ENCODE peak calls at places on chromosomes 16 and 17, in four cellular contexts. N is HCT116, V is endothelial cell of umbilical vein, B is left kidney. K is an unnamed sample.

GRCh38 chr16:88965411-88965810 is 11.6 kb downstream of the CBFA2T3 start:
- DNase-seq in B (no peak), N (no peak), V (no peak), K (no peak)

GRCh38 chr17:65984299-65984698 is 207.6 kb downstream of the CEP112 start:
- DNase-seq in B (no peak), V (no peak), N (no peak), K (no peak)

GRCh38 chr17:44741316-44741715 is 17.5 kb upstream of the ADAM11 start:
- DNase-seq in N (no peak), V (no peak), B (no peak), K (no peak)

GRCh38 chr16:74601131-74601871 is 5.6 kb downstream of the GLG1 start:
- DNase-seq in N (no peak), B (no peak), V (peak; percentile 13), K (peak; percentile 61)

GRCh38 chr17:30323895-30324319 is 9.9 kb downstream of the TMIGD1 start:
- DNase-seq in N (peak; percentile 35), B (no peak), V (peak; percentile 40), K (peak; percentile 12)

GRCh38 chr17:18026408-18026776 is 12.6 kb downstream of the ATPAF2 start:
- DNase-seq in N (no peak), V (peak; percentile 29), B (no peak), K (no peak)

GRCh38 chr17:72706396-72706981 is 386.0 kb downstream of the SLC39A11 start:
- DNase-seq in V (no peak), N (no peak), B (peak; percentile 18), K (no peak)

GRCh38 chr16:88614818-88615580 is 23.4 kb upstream of the IL17C start:
- DNase-seq in N (no peak), V (no peak), B (no peak), K (no peak)

GRCh38 chr16:1063728-1064127 is 8.8 kb upstream of the SSTR5 start:
- DNase-seq in V (no peak), N (no peak), B (no peak), K (no peak)

GRCh38 chr16:75379911-75380847 is 53.1 kb downstream of the CFDP1 start:
- DNase-seq in N (no peak), B (no peak), V (peak; percentile 17), K (peak; percentile 19)

GRCh38 chr17:45432405-45433113 is at the start of gene ARHGAP27:
- DNase-seq in N (no peak), V (peak; percentile 41), B (peak; percentile 58), K (no peak)

GRCh38 chr17:44536090-44536960 is 21.0 kb upstream of the FZD2 start:
- DNase-seq in V (peak; percentile 56), B (peak; percentile 69), N (no peak), K (no peak)

GRCh38 chr16:85767569-85767968 is 16.7 kb upstream of the C16orf74 start:
- DNase-seq in B (no peak), V (peak; percentile 60), N (peak; percentile 67), K (no peak)

GRCh38 chr17:36777118-36777517 is 160.2 kb upstream of the LHX1 start:
- DNase-seq in B (peak; percentile 86), V (no peak), N (no peak), K (no peak)

K was measured in effector CD4-positive, alpha-beta T cell.